ENCODE peak calls at places on chromosomes 12 and 14, in six cellular contexts. F is iris pigment epithelial cell, U is T-helper 22 cell, H is AG20443, W is brain microvascular endothelial cell, N is tibial nerve. M is an unnamed sample.

GRCh38 chr14:90136904-90137303 is 75.1 kb downstream of the KCNK13 start:
- DNase-seq in F (peak), U (no peak), H (no peak), W (no peak), N (no peak), M (no peak)

GRCh38 chr14:101717663-101718490 is 43.6 kb upstream of the PPP2R5C start:
- DNase-seq in F (no peak), U (no peak), H (no peak), W (no peak), N (no peak), M (no peak)

GRCh38 chr12:67623259-67623658 is 25.3 kb upstream of the DYRK2 start:
- DNase-seq in F (no peak), U (no peak), H (no peak), W (no peak), N (no peak), M (no peak)

GRCh38 chr12:62739266-62739831 is 195.6 kb downstream of the PPM1H start:
- DNase-seq in F (no peak), U (no peak), H (no peak), W (no peak), N (no peak), M (no peak)

GRCh38 chr12:19209636-19210035 is 80.1 kb downstream of the PLEKHA5 start:
- DNase-seq in F (no peak), U (no peak), H (no peak), W (no peak), N (no peak), M (no peak)

GRCh38 chr12:71183018-71183417 is 25.2 kb upstream of the TSPAN8 start:
- DNase-seq in F (peak), U (no peak), H (no peak), W (peak), N (no peak), M (peak)

GRCh38 chr12:126944684-126945083 is 1322.3 kb upstream of the TMEM132C start:
- DNase-seq in F (no peak), U (no peak), H (no peak), W (no peak), N (no peak), M (no peak)

GRCh38 chr14:98937712-98938505 is 334.1 kb downstream of the BCL11B start:
- DNase-seq in F (no peak), U (no peak), H (no peak), W (no peak), N (no peak), M (peak)

GRCh38 chr12:76586764-76587395 is 27.3 kb upstream of the OSBPL8 start:
- DNase-seq in F (peak), U (no peak), H (peak), W (peak), N (no peak), M (no peak)

GRCh38 chr14:38663382-38663781 is 407.5 kb upstream of the CLEC14A start:
- DNase-seq in F (no peak), U (no peak), H (no peak), W (no peak), N (no peak), M (no peak)

GRCh38 chr12:53048780-53049401 is 974 bp upstream of the TNS2 start:
- DNase-seq in F (peak), U (no peak), H (no peak), W (no peak), N (no peak), M (peak)

GRCh38 chr12:127174881-127175280 is 1092.1 kb upstream of the TMEM132C start:
- DNase-seq in F (no peak), U (no peak), H (no peak), W (no peak), N (no peak), M (no peak)

GRCh38 chr12:45130881-45131281 is 80.0 kb upstream of the DBX2 start:
- DNase-seq in F (peak), U (no peak), H (peak), W (peak), N (no peak), M (no peak)

GRCh38 chr12:89552376-89552775 is 26.5 kb upstream of the POC1B start:
- DNase-seq in F (peak), U (no peak), H (peak), W (no peak), N (no peak), M (no peak)

GRCh38 chr14:49408187-49408963 is 177.8 kb downstream of the RPS29 start:
- DNase-seq in F (peak), U (no peak), H (no peak), W (no peak), N (no peak), M (no peak)

GRCh38 chr12:93836616-93837260 is 159.6 kb downstream of the CRADD start:
- DNase-seq in F (no peak), U (no peak), H (no peak), W (no peak), N (no peak), M (no peak)

GRCh38 chr12:79706156-79706555 is 15.4 kb upstream of the PAWR start:
- DNase-seq in F (no peak), U (no peak), H (no peak), W (no peak), N (no peak), M (no peak)

GRCh38 chr12:50747817-50748216 is 16.1 kb upstream of the ATF1 start:
- DNase-seq in F (no peak), U (no peak), H (no peak), W (no peak), N (no peak), M (no peak)

GRCh38 chr14:52075371-52075770 is 6.5 kb upstream of the NID2 start:
- DNase-seq in F (no peak), U (no peak), H (no peak), W (no peak), N (no peak), M (no peak)

GRCh38 chr14:104140463-104141331 is 2.3 kb downstream of the KIF26A start:
- DNase-seq in F (no peak), U (no peak), H (no peak), W (no peak), N (no peak), M (peak)

GRCh38 chr12:121033625-121034349 is 5.3 kb downstream of the OASL start:
- DNase-seq in F (peak), U (peak), H (no peak), W (no peak), N (no peak), M (no peak)

GRCh38 chr12:11650697-11651281 is 1.3 kb downstream of the ETV6 start:
- DNase-seq in F (peak), U (no peak), H (no peak), W (peak), N (no peak), M (no peak)

GRCh38 chr14:67267929-67268328 is 26.7 kb downstream of the PALS1 start:
- DNase-seq in F (no peak), U (no peak), H (no peak), W (no peak), N (no peak), M (no peak)

GRCh38 chr12:110349096-110349495 is 54.4 kb downstream of the ANAPC7 start:
- DNase-seq in F (no peak), U (no peak), H (no peak), W (no peak), N (no peak), M (no peak)

GRCh38 chr14:53525608-53526007 is 372.5 kb upstream of the DDHD1 start:
- DNase-seq in F (peak), U (no peak), H (peak), W (no peak), N (no peak), M (no peak)